ENCODE peak calls at places on chromosomes 16 and 17, in six cellular contexts. E is CD8-positive, alpha-beta memory T cell; D is effector memory CD4-positive, alpha-beta T cell; U is head of caudate nucleus; L is left ventricle myocardium superior; H is A172. Q is an unnamed sample.

GRCh38 chr17:79891113-79891730 is 52.0 kb upstream of the CBX4 start:
- DNase-seq in H (no peak), L (no peak), D (no peak), U (no peak), E (no peak), Q (no peak)

GRCh38 chr16:54487933-54488332 is 201.3 kb upstream of the IRX3 start:
- DNase-seq in L (peak; percentile 50), E (no peak), H (no peak), U (no peak), D (no peak), Q (no peak)

GRCh38 chr17:46733837-46734516 is 84.5 kb downstream of the WNT3 start:
- DNase-seq in D (no peak), L (no peak), H (peak; percentile 72), U (no peak), E (no peak), Q (no peak)

GRCh38 chr17:9783012-9783411 is 8.4 kb downstream of the DHRS7C start:
- DNase-seq in H (no peak), D (no peak), L (no peak), U (no peak), E (no peak), Q (no peak)

GRCh38 chr16:57167951-57168350 is 17.9 kb downstream of the PSME3IP1 start:
- DNase-seq in D (no peak), L (no peak), U (peak; percentile 55), H (peak; percentile 62), E (no peak), Q (no peak)

GRCh38 chr16:732332-732731 is 5.4 kb downstream of the HAGHL start:
- DNase-seq in H (no peak), U (no peak), L (no peak), E (no peak), D (no peak), Q (no peak)

GRCh38 chr17:54524501-54524900 is 376.2 kb upstream of the TOM1L1 start:
- DNase-seq in L (no peak), U (no peak), D (no peak), H (no peak), E (no peak), Q (no peak)

GRCh38 chr16:78460428-78460827 is 361.0 kb downstream of the WWOX start:
- DNase-seq in E (no peak), H (no peak), D (no peak), U (no peak), L (no peak), Q (no peak)

GRCh38 chr16:29318037-29318436 is 88.5 kb downstream of the NPIPB11 start:
- DNase-seq in U (no peak), E (no peak), L (no peak), H (no peak), D (no peak), Q (no peak)

GRCh38 chr17:17570207-17570797 is 21.2 kb downstream of the PEMT start:
- DNase-seq in L (peak; percentile 70), E (no peak), H (peak; percentile 37), D (no peak), U (peak; percentile 72), Q (peak; percentile 5)

GRCh38 chr17:1229891-1230571 is 40.2 kb upstream of the BHLHA9 start:
- DNase-seq in H (no peak), E (no peak), U (no peak), D (no peak), L (no peak), Q (no peak)

GRCh38 chr17:79670537-79671386 is 59.9 kb upstream of the RBFOX3 start:
- DNase-seq in E (no peak), L (no peak), U (no peak), H (no peak), D (no peak), Q (no peak)

GRCh38 chr17:77690271-77691161 is 268.0 kb upstream of the TNRC6C start:
- DNase-seq in H (peak; percentile 46), D (no peak), E (peak; percentile 49), L (peak; percentile 41), U (peak; percentile 35), Q (no peak)

GRCh38 chr16:66427036-66427446 is at the start of gene BEAN1:
- DNase-seq in H (no peak), E (no peak), L (peak; percentile 63), D (no peak), U (no peak), Q (no peak)

GRCh38 chr17:56866496-56866895 is 32.5 kb downstream of the DGKE start:
- DNase-seq in L (no peak), D (no peak), H (no peak), U (no peak), E (no peak), Q (no peak)

GRCh38 chr17:42463976-42464400 is 5.3 kb downstream of the ATP6V0A1 start:
- DNase-seq in U (no peak), L (no peak), H (no peak), D (no peak), E (no peak), Q (no peak)